ENCODE peak calls at places on chromosome 9, in ten cellular contexts. D, R, H, W, G, M, N, Z, L and K are unnamed samples.
A peak's percentile ranks its signal among the peaks of the same experiment; 100 is the strongest.

GRCh38 chr9:137369911-137370630 is 52.9 kb downstream of the EXD3 start:
- DNase-seq in D (no peak), R (no peak), H (no peak), W (no peak), G (no peak), M (no peak), N (no peak), Z (no peak), L (peak; percentile 32), K (no peak)

GRCh38 chr9:86614871-86615849 is 260.9 kb upstream of the TUT7 start:
- DNase-seq in D (no peak), R (no peak), H (no peak), W (no peak), G (no peak), M (no peak), N (no peak), Z (peak; percentile 79), L (no peak), K (no peak)

GRCh38 chr9:6931913-6932312 is 174.1 kb downstream of the KDM4C start:
- DNase-seq in D (no peak), R (no peak), H (peak; percentile 47), W (no peak), G (no peak), M (peak; percentile 5), N (peak; percentile 40), Z (peak; percentile 42), L (no peak), K (no peak)

GRCh38 chr9:2780326-2780725 is 63.0 kb downstream of the KCNV2 start:
- DNase-seq in D (no peak), R (no peak), H (no peak), W (no peak), G (no peak), M (no peak), N (no peak), Z (no peak), L (no peak), K (no peak)

GRCh38 chr9:19303216-19303615 is 72.7 kb downstream of the DENND4C start:
- DNase-seq in D (no peak), R (no peak), H (no peak), W (no peak), G (no peak), M (no peak), N (no peak), Z (no peak), L (no peak), K (no peak)

GRCh38 chr9:84136119-84136868 is 155.7 kb downstream of the RMI1 start:
- DNase-seq in D (no peak), R (no peak), H (no peak), W (no peak), G (no peak), M (no peak), N (no peak), Z (peak; percentile 66), L (no peak), K (no peak)

GRCh38 chr9:137303031-137303892 is 1.2 kb upstream of the NRARP start:
- DNase-seq in D (peak; percentile 15), R (no peak), H (peak; percentile 24), W (no peak), G (no peak), M (no peak), N (no peak), Z (no peak), L (peak; percentile 30), K (no peak)

GRCh38 chr9:131390990-131391389 is 2.9 kb upstream of the PRRC2B start:
- DNase-seq in D (no peak), R (no peak), H (no peak), W (no peak), G (no peak), M (no peak), N (no peak), Z (no peak), L (no peak), K (no peak)

GRCh38 chr9:37486616-37487544 is 1.1 kb downstream of the POLR1E start:
- DNase-seq in D (peak; percentile 43), R (no peak), H (peak; percentile 61), W (no peak), G (no peak), M (no peak), N (peak; percentile 85), Z (peak; percentile 95), L (no peak), K (no peak)

GRCh38 chr9:686381-686813 is 155.1 kb upstream of the DMRT1 start:
- DNase-seq in D (no peak), R (no peak), H (no peak), W (no peak), G (no peak), M (no peak), N (peak; percentile 7), Z (peak; percentile 51), L (no peak), K (no peak)

GRCh38 chr9:116715751-116716150 is 28.6 kb downstream of the TRIM32 start:
- DNase-seq in D (no peak), R (no peak), H (no peak), W (no peak), G (no peak), M (no peak), N (no peak), Z (no peak), L (no peak), K (no peak)

GRCh38 chr9:95157491-95158151 is 159.9 kb downstream of the FANCC start:
- DNase-seq in D (no peak), R (no peak), H (peak; percentile 75), W (no peak), G (no peak), M (no peak), N (no peak), Z (peak; percentile 94), L (peak; percentile 96), K (no peak)

GRCh38 chr9:91234523-91234922 is 127.2 kb downstream of the AUH start:
- DNase-seq in D (no peak), R (no peak), H (no peak), W (no peak), G (no peak), M (no peak), N (no peak), Z (peak; percentile 29), L (no peak), K (no peak)

GRCh38 chr9:87193925-87194380 is 246.6 kb upstream of the GAS1 start:
- DNase-seq in D (no peak), R (no peak), H (no peak), W (no peak), G (no peak), M (no peak), N (peak; percentile 80), Z (peak; percentile 68), L (no peak), K (no peak)

GRCh38 chr9:35914307-35914807 is 5.1 kb downstream of the SPAAR start:
- DNase-seq in D (peak; percentile 84), R (no peak), H (peak; percentile 86), W (no peak), G (no peak), M (no peak), N (no peak), Z (peak; percentile 52), L (no peak), K (no peak)

GRCh38 chr9:129823163-129823933 is 588 bp downstream of the TOR1A start:
- DNase-seq in D (no peak), R (no peak), H (peak; percentile 22), W (no peak), G (no peak), M (no peak), N (no peak), Z (peak; percentile 37), L (no peak), K (peak; percentile 53)

GRCh38 chr9:97938081-97938644 is at the start of gene HEMGN:
- DNase-seq in D (no peak), R (peak; percentile 13), H (no peak), W (no peak), G (no peak), M (no peak), N (no peak), Z (no peak), L (no peak), K (no peak)

GRCh38 chr9:75108571-75108970 is 20.3 kb downstream of the OSTF1 start:
- DNase-seq in D (peak; percentile 48), R (no peak), H (peak; percentile 44), W (no peak), G (no peak), M (no peak), N (no peak), Z (peak; percentile 90), L (no peak), K (no peak)

GRCh38 chr9:104104407-104104806 is 10.3 kb downstream of the SMC2 start:
- DNase-seq in D (no peak), R (no peak), H (no peak), W (no peak), G (no peak), M (no peak), N (no peak), Z (no peak), L (no peak), K (no peak)

GRCh38 chr9:136631038-136632000 is 31.4 kb upstream of the EGFL7 start:
- DNase-seq in D (peak; percentile 78), R (peak; percentile 71), H (peak; percentile 79), W (peak; percentile 82), G (no peak), M (peak; percentile 40), N (peak; percentile 44), Z (peak; percentile 89), L (peak; percentile 87), K (peak; percentile 54)

GRCh38 chr9:127187231-127187956 is 65.0 kb upstream of the ANGPTL2 start:
- DNase-seq in D (peak; percentile 54), R (no peak), H (peak; percentile 62), W (no peak), G (no peak), M (no peak), N (peak; percentile 96), Z (peak; percentile 99), L (peak; percentile 71), K (no peak)

GRCh38 chr9:127904888-127905728 is 5.7 kb upstream of the ST6GALNAC6 start:
- DNase-seq in D (no peak), R (no peak), H (no peak), W (no peak), G (no peak), M (no peak), N (no peak), Z (no peak), L (no peak), K (peak; percentile 62)

GRCh38 chr9:97527626-97528528 is 26.4 kb downstream of the TMOD1 start:
- DNase-seq in D (no peak), R (no peak), H (no peak), W (no peak), G (no peak), M (no peak), N (no peak), Z (no peak), L (peak; percentile 14), K (no peak)

GRCh38 chr9:121271368-121272351 is 3.7 kb downstream of the GSN start:
- DNase-seq in D (peak; percentile 66), R (no peak), H (peak; percentile 75), W (no peak), G (no peak), M (no peak), N (no peak), Z (peak; percentile 68), L (no peak), K (peak; percentile 85)

GRCh38 chr9:129242971-129243561 is 65.0 kb upstream of the IER5L start:
- DNase-seq in D (peak; percentile 21), R (no peak), H (no peak), W (no peak), G (no peak), M (no peak), N (no peak), Z (peak; percentile 33), L (no peak), K (no peak)

GRCh38 chr9:5231212-5231611 is at the start of gene INSL4:
- DNase-seq in D (no peak), R (no peak), H (no peak), W (no peak), G (no peak), M (no peak), N (no peak), Z (no peak), L (no peak), K (no peak)

GRCh38 chr9:3578786-3579185 is 53.0 kb upstream of the RFX3 start:
- DNase-seq in D (no peak), R (no peak), H (no peak), W (no peak), G (no peak), M (no peak), N (peak; percentile 24), Z (peak; percentile 51), L (no peak), K (no peak)

GRCh38 chr9:83198336-83198735 is 135.4 kb upstream of the RASEF start:
- DNase-seq in D (no peak), R (no peak), H (no peak), W (no peak), G (no peak), M (no peak), N (no peak), Z (no peak), L (peak; percentile 82), K (no peak)